ENCODE peak calls at places on chromosome 10, in four cellular contexts. F is stimulated activated CD4-positive, alpha-beta T cell treated with anti-CD3 and anti-CD28 coated beads, Interleukin-4, amount 100 ng/mL, for 4 hours; K is bronchial epithelial cell; I is occipital lobe. O is an unnamed sample.

GRCh38 chr10:70093335-70093944 is 39.2 kb downstream of the AIFM2 start:
- DNase-seq in F (no peak), I (no peak), K (no peak), O (no peak)

GRCh38 chr10:12703141-12703540 is 298.4 kb downstream of the CCDC3 start:
- DNase-seq in K (no peak), F (no peak), I (no peak), O (no peak)

GRCh38 chr10:44804661-44805060 is 106.5 kb upstream of the TMEM72 start:
- DNase-seq in I (no peak), F (no peak), K (no peak), O (no peak)

GRCh38 chr10:90775351-90776028 is 82.3 kb downstream of the HTR7 start:
- DNase-seq in I (no peak), F (no peak), K (no peak), O (no peak)

GRCh38 chr10:278707-279106 is 143.5 kb downstream of the ZMYND11 start:
- DNase-seq in F (no peak), K (no peak), I (no peak), O (no peak)

GRCh38 chr10:73589538-73590126 is 1.5 kb downstream of the USP54 start:
- DNase-seq in I (peak), K (peak), F (no peak), O (no peak)

GRCh38 chr10:48383393-48383792 is 76.9 kb downstream of the MAPK8 start:
- DNase-seq in I (no peak), K (no peak), F (no peak), O (no peak)

GRCh38 chr10:90604636-90605035 is 253.2 kb downstream of the HTR7 start:
- DNase-seq in I (no peak), F (no peak), K (no peak), O (no peak)

GRCh38 chr10:99619090-99619800 is 994 bp downstream of the SLC25A28 start:
- DNase-seq in F (no peak), I (no peak), K (peak), O (peak)

GRCh38 chr10:58488921-58489320 is 23.8 kb upstream of the BICC1 start:
- DNase-seq in F (no peak), K (peak), I (no peak), O (peak)

GRCh38 chr10:543862-544822 is 145.3 kb downstream of the DIP2C start:
- DNase-seq in I (no peak), K (no peak), F (no peak), O (no peak)

GRCh38 chr10:117262296-117263293 is 21.7 kb downstream of the SLC18A2 start:
- DNase-seq in K (peak), I (no peak), F (no peak), O (no peak)

GRCh38 chr10:1054684-1055083 is 1.5 kb upstream of the WDR37 start:
- DNase-seq in I (no peak), K (peak), F (no peak), O (peak)

GRCh38 chr10:69321865-69322264 is 43.6 kb downstream of the HK1 start:
- DNase-seq in I (no peak), K (no peak), F (no peak), O (no peak)

GRCh38 chr10:114758331-114758730 is 63.2 kb upstream of the FHIP2A start:
- DNase-seq in I (no peak), K (peak), F (no peak), O (no peak)

GRCh38 chr10:48494073-48494472 is 110.8 kb downstream of the ARHGAP22 start:
- DNase-seq in F (no peak), I (no peak), K (no peak), O (no peak)

GRCh38 chr10:86932674-86933073 is 24.7 kb downstream of the MMRN2 start:
- DNase-seq in K (no peak), F (no peak), I (no peak), O (no peak)

GRCh38 chr10:24299587-24300258 is 90.8 kb downstream of the KIAA1217 start:
- DNase-seq in K (peak), I (no peak), F (no peak), O (peak)

GRCh38 chr10:79320785-79321493 is 26.3 kb upstream of the PPIF start:
- DNase-seq in F (no peak), I (no peak), K (peak), O (peak)